ENCODE peak calls at places on chromosome 14, in six cellular contexts. One of them, this sample, is unnamed.

GRCh38 chr14:100104006-100104352 is 38.8 kb downstream of the EVL start:
- DNase-seq in fibroblast of mammary gland: no peak
- DNase-seq in tibial artery: peak
- DNase-seq in GM23338: no peak
- DNase-seq in A549: no peak
- DNase-seq in cardiac fibroblast: no peak
- DNase-seq in this sample: no peak

GRCh38 chr14:102949801-102950451 is 27.5 kb downstream of the AMN start:
- DNase-seq in cardiac fibroblast: no peak
- DNase-seq in tibial artery: no peak
- DNase-seq in A549: no peak
- DNase-seq in fibroblast of mammary gland: no peak
- DNase-seq in GM23338: no peak
- DNase-seq in this sample: peak

GRCh38 chr14:34387974-34388533 is 74.0 kb downstream of the SPTSSA start:
- DNase-seq in fibroblast of mammary gland: no peak
- DNase-seq in cardiac fibroblast: no peak
- DNase-seq in A549: no peak
- DNase-seq in GM23338: no peak
- DNase-seq in tibial artery: no peak
- DNase-seq in this sample: no peak

GRCh38 chr14:96635850-96636249 is 133.7 kb downstream of the PAPOLA start:
- DNase-seq in fibroblast of mammary gland: no peak
- DNase-seq in GM23338: no peak
- DNase-seq in tibial artery: no peak
- DNase-seq in cardiac fibroblast: no peak
- DNase-seq in A549: no peak
- DNase-seq in this sample: no peak

GRCh38 chr14:101780887-101781239 is 19.4 kb downstream of the PPP2R5C start:
- DNase-seq in cardiac fibroblast: no peak
- DNase-seq in fibroblast of mammary gland: no peak
- DNase-seq in GM23338: peak
- DNase-seq in A549: no peak
- DNase-seq in tibial artery: no peak
- DNase-seq in this sample: no peak

GRCh38 chr14:104091061-104091926 is 5.8 kb downstream of the ASPG start:
- DNase-seq in fibroblast of mammary gland: no peak
- DNase-seq in cardiac fibroblast: no peak
- DNase-seq in A549: no peak
- DNase-seq in GM23338: no peak
- DNase-seq in tibial artery: peak
- DNase-seq in this sample: no peak

GRCh38 chr14:35320472-35320871 is 28.3 kb downstream of the PSMA6 start:
- DNase-seq in GM23338: no peak
- DNase-seq in cardiac fibroblast: no peak
- DNase-seq in tibial artery: no peak
- DNase-seq in A549: no peak
- DNase-seq in fibroblast of mammary gland: no peak
- DNase-seq in this sample: no peak

GRCh38 chr14:36584167-36584811 is 1.9 kb upstream of the NKX2-8 start:
- DNase-seq in GM23338: no peak
- DNase-seq in fibroblast of mammary gland: no peak
- DNase-seq in tibial artery: no peak
- DNase-seq in cardiac fibroblast: no peak
- DNase-seq in A549: no peak
- DNase-seq in this sample: no peak

GRCh38 chr14:32561520-32561919 is 232.4 kb downstream of the AKAP6 start:
- DNase-seq in A549: no peak
- DNase-seq in fibroblast of mammary gland: peak
- DNase-seq in tibial artery: no peak
- DNase-seq in cardiac fibroblast: peak
- DNase-seq in GM23338: peak
- DNase-seq in this sample: peak

GRCh38 chr14:56490379-56490778 is 89.2 kb upstream of the TMEM260 start:
- DNase-seq in fibroblast of mammary gland: peak
- DNase-seq in cardiac fibroblast: peak
- DNase-seq in tibial artery: no peak
- DNase-seq in A549: no peak
- DNase-seq in GM23338: peak
- DNase-seq in this sample: peak

GRCh38 chr14:22152901-22153300 is 436.1 kb downstream of the DAD1 start:
- DNase-seq in tibial artery: no peak
- DNase-seq in fibroblast of mammary gland: no peak
- DNase-seq in GM23338: no peak
- DNase-seq in A549: no peak
- DNase-seq in cardiac fibroblast: no peak
- DNase-seq in this sample: no peak

GRCh38 chr14:72796935-72797334 is 97.0 kb downstream of the DPF3 start:
- DNase-seq in A549: no peak
- DNase-seq in cardiac fibroblast: no peak
- DNase-seq in GM23338: peak
- DNase-seq in tibial artery: no peak
- DNase-seq in fibroblast of mammary gland: no peak
- DNase-seq in this sample: no peak

GRCh38 chr14:75254901-75255300 is 23.7 kb upstream of the FOS start:
- DNase-seq in cardiac fibroblast: no peak
- DNase-seq in fibroblast of mammary gland: no peak
- DNase-seq in tibial artery: no peak
- DNase-seq in A549: no peak
- DNase-seq in GM23338: no peak
- DNase-seq in this sample: no peak

GRCh38 chr14:85415015-85415712 is 114.8 kb upstream of the FLRT2 start:
- DNase-seq in fibroblast of mammary gland: peak
- DNase-seq in GM23338: peak
- DNase-seq in A549: peak
- DNase-seq in cardiac fibroblast: peak
- DNase-seq in tibial artery: peak
- DNase-seq in this sample: peak

GRCh38 chr14:75025082-75025481 is 22.4 kb downstream of the EIF2B2 start:
- DNase-seq in fibroblast of mammary gland: no peak
- DNase-seq in cardiac fibroblast: peak
- DNase-seq in GM23338: no peak
- DNase-seq in A549: no peak
- DNase-seq in tibial artery: no peak
- DNase-seq in this sample: no peak

GRCh38 chr14:81275995-81276698 is 55.4 kb upstream of the GTF2A1 start:
- DNase-seq in GM23338: no peak
- DNase-seq in A549: no peak
- DNase-seq in tibial artery: no peak
- DNase-seq in cardiac fibroblast: no peak
- DNase-seq in fibroblast of mammary gland: no peak
- DNase-seq in this sample: no peak

GRCh38 chr14:90456551-90456950 is 59.7 kb downstream of the CALM1 start:
- DNase-seq in GM23338: no peak
- DNase-seq in cardiac fibroblast: no peak
- DNase-seq in fibroblast of mammary gland: no peak
- DNase-seq in tibial artery: no peak
- DNase-seq in A549: no peak
- DNase-seq in this sample: no peak

GRCh38 chr14:63203618-63204406 is 431 bp upstream of the RHOJ start:
- DNase-seq in GM23338: peak
- DNase-seq in fibroblast of mammary gland: peak
- DNase-seq in A549: no peak
- DNase-seq in tibial artery: peak
- DNase-seq in cardiac fibroblast: peak
- DNase-seq in this sample: peak

GRCh38 chr14:44163946-44164345 is 343.1 kb downstream of the FSCB start:
- DNase-seq in tibial artery: no peak
- DNase-seq in GM23338: no peak
- DNase-seq in fibroblast of mammary gland: no peak
- DNase-seq in A549: no peak
- DNase-seq in cardiac fibroblast: peak
- DNase-seq in this sample: no peak

GRCh38 chr14:96362071-96362964 is 823 bp downstream of the ATG2B start:
- DNase-seq in A549: peak
- DNase-seq in GM23338: peak
- DNase-seq in fibroblast of mammary gland: peak
- DNase-seq in cardiac fibroblast: peak
- DNase-seq in tibial artery: peak
- DNase-seq in this sample: peak

GRCh38 chr14:34930591-34931069 is 52.2 kb upstream of the SRP54 start:
- DNase-seq in A549: no peak
- DNase-seq in fibroblast of mammary gland: no peak
- DNase-seq in tibial artery: no peak
- DNase-seq in cardiac fibroblast: no peak
- DNase-seq in GM23338: no peak
- DNase-seq in this sample: no peak

GRCh38 chr14:28763914-28764848 is 2.4 kb upstream of the FOXG1 start:
- DNase-seq in GM23338: peak
- DNase-seq in fibroblast of mammary gland: no peak
- DNase-seq in cardiac fibroblast: no peak
- DNase-seq in A549: no peak
- DNase-seq in tibial artery: no peak
- DNase-seq in this sample: peak

GRCh38 chr14:21467620-21468019 is 9.1 kb downstream of the RAB2B start:
- DNase-seq in A549: no peak
- DNase-seq in GM23338: no peak
- DNase-seq in cardiac fibroblast: peak
- DNase-seq in fibroblast of mammary gland: peak
- DNase-seq in tibial artery: no peak
- DNase-seq in this sample: peak

GRCh38 chr14:67068246-67068645 is 121.0 kb upstream of the GARIN2 start:
- DNase-seq in GM23338: no peak
- DNase-seq in tibial artery: no peak
- DNase-seq in A549: no peak
- DNase-seq in cardiac fibroblast: peak
- DNase-seq in fibroblast of mammary gland: no peak
- DNase-seq in this sample: no peak

GRCh38 chr14:70213721-70214282 is 25.1 kb upstream of the SLC8A3 start:
- DNase-seq in cardiac fibroblast: peak
- DNase-seq in fibroblast of mammary gland: no peak
- DNase-seq in A549: no peak
- DNase-seq in tibial artery: no peak
- DNase-seq in GM23338: no peak
- DNase-seq in this sample: no peak

DNA sequence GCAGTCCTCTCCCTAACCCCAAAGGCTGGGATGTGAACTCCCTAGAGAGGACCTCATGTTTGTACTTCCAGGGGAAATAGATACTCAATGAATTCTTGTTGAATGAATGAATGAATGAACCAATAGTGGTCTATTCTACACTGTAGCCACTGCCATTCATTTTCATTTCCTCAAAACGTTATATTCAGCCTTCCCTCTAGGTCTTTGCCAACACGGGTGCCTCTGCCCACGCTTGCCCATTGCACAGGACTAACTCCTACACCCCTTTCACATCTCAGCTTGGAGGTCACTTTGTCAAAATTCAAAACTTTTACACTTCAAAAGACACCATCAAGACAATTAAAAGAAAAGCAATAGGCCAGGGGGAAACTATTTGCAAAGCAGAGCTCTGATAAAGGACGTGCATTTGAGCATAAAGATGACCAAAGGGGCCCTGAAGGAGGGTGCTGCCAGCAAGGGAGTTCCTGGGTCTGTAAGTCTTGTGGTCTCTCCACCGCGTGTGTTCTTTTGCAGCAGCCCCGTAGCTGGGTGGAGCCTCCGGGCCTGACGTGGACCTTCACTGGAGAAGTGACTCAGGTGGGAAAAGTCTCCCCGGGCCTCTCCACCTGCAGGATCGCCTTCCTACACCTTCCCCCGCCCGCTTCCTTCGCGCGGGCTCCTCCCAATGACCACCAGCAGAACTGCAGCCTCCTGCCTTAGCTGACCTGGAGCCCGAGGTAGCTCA is 31.5 kb downstream of the TMEM63C start:
- DNase-seq in cardiac fibroblast: peak
- DNase-seq in GM23338: peak
- DNase-seq in A549: peak
- DNase-seq in tibial artery: no peak
- DNase-seq in fibroblast of mammary gland: peak
- DNase-seq in this sample: peak
- TF ChIP-seq CTCF in cardiac fibroblast: peak
- TF ChIP-seq CTCF in GM23338: peak
- TF ChIP-seq CTCF in A549: peak
- TF ChIP-seq CTCF in tibial artery: no peak
- TF ChIP-seq CTCF in fibroblast of mammary gland: peak
- TF ChIP-seq CTCF in this sample: peak

GRCh38 chr14:71468701-71469100 is 463.5 kb upstream of the RGS6 start:
- DNase-seq in tibial artery: no peak
- DNase-seq in A549: no peak
- DNase-seq in GM23338: no peak
- DNase-seq in cardiac fibroblast: no peak
- DNase-seq in fibroblast of mammary gland: no peak
- DNase-seq in this sample: no peak

GRCh38 chr14:71472281-71472960 is 459.8 kb upstream of the RGS6 start:
- DNase-seq in tibial artery: no peak
- DNase-seq in fibroblast of mammary gland: peak
- DNase-seq in GM23338: no peak
- DNase-seq in A549: no peak
- DNase-seq in cardiac fibroblast: no peak
- DNase-seq in this sample: no peak

GRCh38 chr14:71467419-71467818 is 464.8 kb upstream of the RGS6 start:
- DNase-seq in tibial artery: no peak
- DNase-seq in fibroblast of mammary gland: peak
- DNase-seq in cardiac fibroblast: no peak
- DNase-seq in A549: no peak
- DNase-seq in GM23338: no peak
- DNase-seq in this sample: no peak

GRCh38 chr14:71471604-71472003 is 460.6 kb upstream of the RGS6 start:
- DNase-seq in fibroblast of mammary gland: no peak
- DNase-seq in cardiac fibroblast: no peak
- DNase-seq in GM23338: no peak
- DNase-seq in tibial artery: no peak
- DNase-seq in A549: no peak
- DNase-seq in this sample: no peak

DNA sequence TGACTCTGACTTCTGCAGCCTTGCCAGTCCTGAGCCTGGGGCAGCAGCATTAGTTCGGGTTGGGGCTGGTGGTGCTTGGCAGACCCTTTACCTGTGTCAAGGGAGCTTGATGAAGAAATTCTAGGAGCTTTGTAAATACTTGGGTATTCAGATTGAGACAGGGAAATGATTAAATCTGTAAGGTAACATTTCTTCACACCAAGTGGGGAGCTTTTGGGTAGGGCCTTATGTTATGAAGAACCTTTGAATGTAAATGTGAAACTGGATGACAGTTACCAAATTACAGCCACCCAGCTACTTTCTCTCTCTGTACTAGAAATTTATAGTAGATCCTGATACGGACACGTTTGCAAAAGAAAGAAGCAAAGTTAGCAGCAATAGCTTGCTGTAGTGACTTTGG is 462.3 kb upstream of the RGS6 start:
- DNase-seq in cardiac fibroblast: no peak
- DNase-seq in GM23338: no peak
- DNase-seq in tibial artery: no peak
- DNase-seq in A549: no peak
- DNase-seq in fibroblast of mammary gland: no peak
- DNase-seq in this sample: no peak
- H3K4me3 ChIP-seq in cardiac fibroblast: no peak
- H3K4me3 ChIP-seq in GM23338: no peak
- H3K4me3 ChIP-seq in tibial artery: no peak
- H3K4me3 ChIP-seq in A549: no peak
- H3K4me3 ChIP-seq in fibroblast of mammary gland: no peak
- H3K4me3 ChIP-seq in this sample: no peak

GRCh38 chr14:64634558-64634957 is 69.7 kb upstream of the PLEKHG3 start:
- DNase-seq in GM23338: no peak
- DNase-seq in fibroblast of mammary gland: no peak
- DNase-seq in A549: no peak
- DNase-seq in cardiac fibroblast: no peak
- DNase-seq in tibial artery: no peak
- DNase-seq in this sample: no peak
- TF ChIP-seq CTCF in GM23338: peak
- TF ChIP-seq CTCF in fibroblast of mammary gland: no peak
- TF ChIP-seq CTCF in A549: no peak
- TF ChIP-seq CTCF in cardiac fibroblast: no peak
- TF ChIP-seq CTCF in tibial artery: no peak
- TF ChIP-seq CTCF in this sample: no peak

GRCh38 chr14:79279645-79280399 is 931.5 kb downstream of the DIO2 start:
- DNase-seq in cardiac fibroblast: no peak
- DNase-seq in GM23338: peak
- DNase-seq in tibial artery: peak
- DNase-seq in A549: no peak
- DNase-seq in fibroblast of mammary gland: peak
- DNase-seq in this sample: no peak
- H3K4me3 ChIP-seq in cardiac fibroblast: peak
- H3K4me3 ChIP-seq in GM23338: peak
- H3K4me3 ChIP-seq in tibial artery: peak
- H3K4me3 ChIP-seq in A549: peak
- H3K4me3 ChIP-seq in fibroblast of mammary gland: peak
- H3K4me3 ChIP-seq in this sample: peak